ENCODE peak calls at places on chromosomes 7 and 10, in ten cellular contexts. Z is esophagus squamous epithelium, G is HCT116, R is ovary, T is GM23338, B is lower lobe of right lung, F is prostate gland, C is cardiac fibroblast, L is cardiac muscle cell, X is ascending aorta. Q is an unnamed sample.

GRCh38 chr7:151900591-151901312 is 23.8 kb upstream of the PRKAG2 start:
- DNase-seq in L (peak), G (no peak), F (no peak), Z (no peak), B (no peak), C (no peak), X (no peak), R (no peak), T (no peak), Q (no peak)

GRCh38 chr7:4817178-4817905 is 41.9 kb downstream of the AP5Z1 start:
- DNase-seq in Z (no peak), X (no peak), L (no peak), R (no peak), G (no peak), T (no peak), C (no peak), B (peak), F (no peak), Q (no peak)

GRCh38 chr10:119498889-119499864 is 43.3 kb downstream of the RGS10 start:
- DNase-seq in C (no peak), G (no peak), F (no peak), X (no peak), L (peak), B (no peak), T (no peak), Z (no peak), R (no peak), Q (no peak)

GRCh38 chr7:137927386-137927785 is 74.5 kb downstream of the CREB3L2 start:
- DNase-seq in R (no peak), B (no peak), L (no peak), C (no peak), G (no peak), F (no peak), X (no peak), Z (no peak), T (no peak), Q (no peak)

GRCh38 chr10:62373639-62373994 is 552 bp upstream of the ZNF365 start:
- DNase-seq in G (no peak), B (no peak), F (no peak), X (no peak), C (no peak), R (no peak), Z (no peak), L (no peak), T (no peak), Q (no peak)

GRCh38 chr7:76403780-76404494 is 5.6 kb downstream of the SSC4D start:
- DNase-seq in B (peak), R (no peak), C (no peak), L (no peak), T (no peak), F (no peak), G (no peak), Z (no peak), X (no peak), Q (no peak)

GRCh38 chr10:34470307-34470706 is 344.8 kb downstream of the PARD3 start:
- DNase-seq in Z (no peak), F (no peak), L (no peak), R (no peak), T (no peak), G (no peak), X (no peak), B (no peak), C (no peak), Q (no peak)

GRCh38 chr10:117274509-117274908 is 33.6 kb downstream of the SLC18A2 start:
- DNase-seq in C (no peak), F (no peak), T (no peak), G (no peak), R (no peak), B (no peak), X (no peak), L (no peak), Z (no peak), Q (no peak)

GRCh38 chr7:75762350-75762917 is 9.6 kb downstream of the CCL26 start:
- DNase-seq in X (no peak), B (no peak), F (no peak), R (no peak), Z (no peak), G (peak), T (peak), C (peak), L (peak), Q (peak)

GRCh38 chr7:127514499-127514898 is 70.9 kb downstream of the GCC1 start:
- DNase-seq in Z (no peak), T (peak), F (peak), L (peak), B (no peak), R (no peak), G (peak), X (no peak), C (peak), Q (peak)

GRCh38 chr7:121334875-121335648 is 6.3 kb downstream of the WNT16 start:
- DNase-seq in Z (no peak), X (no peak), L (no peak), B (no peak), T (no peak), C (no peak), R (no peak), G (no peak), F (no peak), Q (no peak)

GRCh38 chr7:659306-659847 is 67.1 kb upstream of the DNAAF5 start:
- DNase-seq in B (peak), Z (no peak), G (no peak), T (no peak), C (no peak), L (no peak), X (no peak), R (no peak), F (no peak), Q (no peak)

GRCh38 chr10:11307004-11307403 is 289.3 kb downstream of the CELF2 start:
- DNase-seq in Z (no peak), G (no peak), X (no peak), T (no peak), R (no peak), L (no peak), B (no peak), F (no peak), C (no peak), Q (no peak)

GRCh38 chr7:108335264-108335918 is 120.8 kb downstream of the NRCAM start:
- DNase-seq in R (no peak), B (peak), X (no peak), C (peak), G (no peak), Z (no peak), T (peak), L (peak), F (no peak), Q (peak)

GRCh38 chr7:155769701-155770100 is 42.6 kb downstream of the SHH start:
- DNase-seq in T (no peak), B (no peak), L (peak), R (no peak), Z (no peak), X (no peak), G (no peak), C (peak), F (no peak), Q (no peak)

GRCh38 chr7:19015066-19015465 is 102.4 kb downstream of the TWIST1 start:
- DNase-seq in G (no peak), R (no peak), X (no peak), L (no peak), T (no peak), Z (no peak), C (no peak), F (no peak), B (no peak), Q (no peak)

GRCh38 chr7:19011212-19011611 is 106.2 kb downstream of the TWIST1 start:
- DNase-seq in B (no peak), T (no peak), G (no peak), L (peak), X (no peak), C (peak), F (no peak), R (no peak), Z (no peak), Q (no peak)

GRCh38 chr7:19009936-19010280 is 107.5 kb downstream of the TWIST1 start:
- DNase-seq in X (no peak), G (no peak), Z (no peak), B (no peak), F (no peak), R (no peak), C (no peak), L (no peak), T (no peak), Q (no peak)

GRCh38 chr7:19009241-19009935 is 108.0 kb downstream of the TWIST1 start:
- DNase-seq in T (no peak), B (no peak), X (no peak), F (no peak), G (no peak), R (no peak), L (peak), C (peak), Z (no peak), Q (peak)
- H3K4me3 ChIP-seq in T (no peak), B (no peak), X (no peak), F (no peak), G (no peak), R (no peak), L (no peak), C (no peak), Z (no peak), Q (no peak)

GRCh38 chr10:71770789-71771188 is 2.5 kb downstream of the VSIR start:
- DNase-seq in R (no peak), Z (no peak), X (no peak), F (no peak), T (no peak), C (peak), L (peak), B (peak), G (no peak), Q (no peak)

GRCh38 chr10:71772832-71773220 is 494 bp downstream of the VSIR start:
- DNase-seq in R (no peak), L (no peak), T (no peak), C (no peak), Z (no peak), X (no peak), G (no peak), B (no peak), F (no peak), Q (no peak)

GRCh38 chr10:71773221-71773971 is at the start of gene VSIR:
- DNase-seq in T (peak), Z (peak), G (peak), R (peak), X (peak), F (peak), L (peak), B (peak), C (peak), Q (peak)

GRCh38 chr10:71771204-71771603 is 2.1 kb downstream of the VSIR start:
- DNase-seq in C (no peak), R (no peak), F (no peak), T (no peak), G (no peak), Z (no peak), B (no peak), X (no peak), L (no peak), Q (no peak)

GRCh38 chr10:71771821-71772617 is 1.3 kb downstream of the VSIR start:
- DNase-seq in Z (no peak), G (peak), F (peak), T (no peak), C (peak), R (peak), L (peak), B (peak), X (peak), Q (peak)
- H3K4me3 ChIP-seq in Z (peak), G (peak), F (peak), T (no peak), C (no peak), R (peak), L (no peak), B (peak), X (peak), Q (no peak)

DNA sequence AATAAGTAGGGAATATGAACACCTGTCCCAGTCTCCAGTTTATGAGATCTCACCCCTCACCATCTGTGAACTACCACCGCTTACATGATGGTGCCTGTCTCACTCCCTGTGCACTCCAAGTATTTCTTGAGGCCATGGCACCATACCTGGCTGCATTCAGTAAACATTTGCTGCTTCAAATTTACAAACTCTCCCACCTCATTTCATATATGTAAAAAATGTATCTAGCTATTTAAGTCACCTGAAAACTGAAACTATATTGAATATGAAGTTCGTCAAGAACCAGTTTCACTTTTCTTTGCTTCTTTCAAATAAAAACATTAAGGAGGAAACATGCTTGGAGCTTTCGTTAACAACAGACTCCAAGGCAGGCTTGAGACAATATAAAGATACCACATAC is 92.2 kb downstream of the ZFAND4 start:
- DNase-seq in Z (no peak), F (no peak), R (no peak), X (no peak), C (no peak), B (no peak), G (no peak), L (no peak), T (no peak), Q (no peak)
- H3K4me3 ChIP-seq in Z (peak), F (no peak), R (no peak), X (no peak), C (no peak), B (peak), G (no peak), L (no peak), T (no peak), Q (no peak)

DNA sequence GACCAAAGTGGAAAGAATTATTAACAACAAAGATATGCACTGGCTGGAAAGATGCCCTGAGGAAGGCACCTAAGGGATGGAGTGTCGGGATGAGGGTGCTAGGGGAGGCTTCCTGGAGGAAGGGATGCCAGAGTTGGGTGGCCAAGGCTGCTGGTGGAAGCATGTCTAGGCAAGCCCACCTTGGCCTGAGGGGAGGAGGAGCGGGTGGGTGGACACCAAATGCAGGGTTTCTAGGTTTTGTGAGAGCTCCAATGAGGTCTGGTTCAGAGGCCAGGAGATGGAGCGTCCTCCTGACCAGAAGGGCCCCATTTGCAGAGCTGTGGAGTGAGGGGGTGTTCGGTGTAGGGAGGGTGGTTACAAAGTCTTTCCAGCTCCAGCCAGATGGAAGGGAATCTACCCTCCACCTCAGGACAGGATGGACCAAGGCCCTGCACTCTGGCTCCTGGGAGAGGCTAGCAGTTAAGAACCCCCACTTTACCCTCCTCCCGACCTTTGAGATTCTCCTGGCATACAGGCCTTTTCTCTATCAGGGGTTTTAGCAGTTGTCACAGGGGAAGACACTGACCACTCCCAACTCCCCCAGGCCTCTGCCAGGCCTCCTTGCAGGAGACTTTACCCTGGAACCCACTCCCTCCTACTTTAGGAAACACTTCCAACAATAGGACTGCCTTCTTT is 3.0 kb upstream of the DDIT4 start:
- DNase-seq in F (no peak), C (no peak), T (no peak), G (no peak), R (no peak), L (no peak), Z (no peak), B (no peak), X (no peak), Q (no peak)
- H3K4me3 ChIP-seq in F (no peak), C (no peak), T (no peak), G (no peak), R (no peak), L (no peak), Z (no peak), B (no peak), X (no peak), Q (no peak)

DNA sequence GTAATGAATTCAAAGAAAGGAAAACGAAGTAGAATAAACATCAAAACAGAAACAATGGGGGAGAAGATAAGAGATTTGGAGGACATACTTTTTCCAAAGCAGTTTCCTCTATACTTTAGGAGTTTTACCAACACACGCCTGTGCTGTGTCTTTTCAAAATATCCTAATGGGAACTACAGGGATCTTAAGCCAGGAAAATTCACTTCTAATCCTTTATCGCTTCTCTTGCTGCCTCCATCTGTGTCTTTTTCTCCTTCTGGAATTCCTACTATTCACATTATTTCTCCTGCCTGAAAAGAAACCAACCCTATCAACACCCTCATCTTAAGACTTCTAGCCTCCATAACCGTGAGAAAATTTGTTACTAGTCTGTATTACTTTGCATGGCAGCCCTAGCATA is 6.8 kb downstream of the HNRNPF start:
- DNase-seq in G (no peak), L (no peak), X (no peak), Z (no peak), C (no peak), F (no peak), T (no peak), R (no peak), B (no peak), Q (no peak)
- H3K4me3 ChIP-seq in G (no peak), L (no peak), X (no peak), Z (no peak), C (no peak), F (no peak), T (peak), R (no peak), B (no peak), Q (no peak)

GRCh38 chr10:8060704-8061121 is 6.2 kb downstream of the GATA3 start:
- DNase-seq in F (no peak), R (no peak), Z (no peak), B (no peak), X (no peak), G (no peak), T (peak), C (no peak), L (no peak), Q (no peak)
- H3K4me3 ChIP-seq in F (no peak), R (no peak), Z (peak), B (peak), X (no peak), G (no peak), T (peak), C (no peak), L (no peak), Q (no peak)